ENCODE peak calls at places on chromosome 17, in seven cellular contexts. J is breast epithelium, I is H1, R is endothelial cell of umbilical vein, P is stomach, E is prostate gland, B is HCT116. A is an unnamed sample.

GRCh38 chr17:9484789-9485188 is 90.8 kb downstream of the STX8 start:
- DNase-seq in E (no peak), J (no peak), I (no peak), R (no peak), P (no peak), B (no peak), A (no peak)

GRCh38 chr17:1890758-1891450 is 61.1 kb downstream of the RPA1 start:
- DNase-seq in R (no peak), I (no peak), B (no peak), P (no peak), J (no peak), E (no peak), A (no peak)

GRCh38 chr17:32777436-32777835 is 99.5 kb downstream of the MYO1D start:
- DNase-seq in E (no peak), J (no peak), B (no peak), R (no peak), I (no peak), P (no peak), A (no peak)

GRCh38 chr17:73998246-73999220 is 204.9 kb upstream of the RPL38 start:
- DNase-seq in J (peak; percentile 57), E (peak; percentile 46), B (peak; percentile 35), I (peak; percentile 91), P (peak; percentile 70), R (no peak), A (no peak)

GRCh38 chr17:82497483-82498405 is 21.8 kb upstream of the FOXK2 start:
- DNase-seq in I (peak; percentile 68), P (no peak), R (peak; percentile 51), B (no peak), J (no peak), E (no peak), A (no peak)

GRCh38 chr17:54972406-54973138 is 4.0 kb downstream of the STXBP4 start:
- DNase-seq in I (no peak), R (no peak), P (no peak), E (no peak), J (no peak), B (no peak), A (no peak)

GRCh38 chr17:62064791-62065563 is at the start of gene MED13:
- DNase-seq in B (no peak), P (peak; percentile 64), J (peak; percentile 57), R (peak; percentile 60), I (peak; percentile 65), E (peak; percentile 61), A (no peak)

GRCh38 chr17:29930399-29931010 is 477 bp upstream of the SSH2 start:
- DNase-seq in P (no peak), E (peak; percentile 4), B (no peak), R (peak; percentile 36), J (no peak), I (peak; percentile 49), A (peak; percentile 86)

GRCh38 chr17:77772461-77772897 is 186.0 kb upstream of the TNRC6C start:
- DNase-seq in R (peak; percentile 40), P (peak; percentile 64), J (no peak), I (peak; percentile 87), B (peak; percentile 32), E (no peak), A (no peak)

GRCh38 chr17:79188048-79188447 is 113.4 kb downstream of the ENGASE start:
- DNase-seq in E (no peak), R (no peak), J (no peak), P (no peak), I (peak; percentile 89), B (peak; percentile 10), A (no peak)

GRCh38 chr17:2904135-2904534 is 107.9 kb downstream of the RAP1GAP2 start:
- DNase-seq in B (no peak), I (no peak), J (no peak), P (peak; percentile 76), E (no peak), R (no peak), A (no peak)

GRCh38 chr17:63096426-63096825 is 130.4 kb downstream of the TANC2 start:
- DNase-seq in E (no peak), J (no peak), I (no peak), R (no peak), P (no peak), B (no peak), A (no peak)

GRCh38 chr17:57107498-57108101 is 22.6 kb downstream of the AKAP1 start:
- DNase-seq in J (no peak), E (peak; percentile 76), B (peak; percentile 94), P (peak; percentile 59), I (no peak), R (no peak), A (no peak)

GRCh38 chr17:72338847-72339790 is 218.3 kb downstream of the SOX9 start:
- DNase-seq in E (no peak), I (no peak), P (no peak), J (no peak), B (peak; percentile 91), R (peak; percentile 41), A (no peak)

GRCh38 chr17:45147581-45148182 is 593 bp upstream of the HEXIM1 start:
- DNase-seq in P (peak; percentile 74), E (peak; percentile 81), B (peak; percentile 95), R (peak; percentile 90), J (peak; percentile 76), I (peak; percentile 89), A (no peak)
- TF ChIP-seq POLR2A in P (no peak), E (peak; percentile 17), B (peak; percentile 32), R (no peak), J (peak; percentile 44), I (no peak), A (no peak)

DNA sequence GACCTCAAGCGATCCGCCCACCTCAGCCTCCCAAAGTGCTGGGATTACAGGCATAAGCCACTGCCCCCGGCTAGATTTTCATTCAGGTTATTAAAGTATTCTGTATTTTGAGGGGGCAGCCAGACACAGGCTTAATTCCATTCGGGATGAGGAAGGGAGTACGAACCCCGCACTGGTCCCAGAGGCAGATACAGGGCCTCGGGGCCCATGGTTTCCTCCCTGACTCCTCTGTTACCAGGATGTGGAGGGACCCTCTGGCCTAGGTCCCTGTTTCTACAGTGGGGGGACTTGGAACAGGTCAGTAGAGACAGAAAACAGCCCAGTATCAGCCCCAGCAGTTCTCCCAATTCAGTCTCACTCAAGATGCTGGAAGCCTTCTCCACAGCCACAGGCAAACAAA is 42.0 kb downstream of the PECAM1 start:
- DNase-seq in P (no peak), I (no peak), E (no peak), B (no peak), J (no peak), R (no peak), A (no peak)
- TF ChIP-seq CTCF in P (no peak), I (no peak), E (no peak), B (no peak), J (no peak), R (no peak), A (no peak)

GRCh38 chr17:40099627-40100418 is 566 bp downstream of the NR1D1 start:
- DNase-seq in P (no peak), J (no peak), R (peak; percentile 31), B (no peak), E (no peak), I (no peak), A (no peak)

GRCh38 chr17:40100669-40101366 is 429 bp upstream of the NR1D1 start:
- DNase-seq in P (peak; percentile 99), B (peak; percentile 98), R (peak; percentile 98), E (peak; percentile 99), I (peak; percentile 94), J (peak; percentile 99), A (peak; percentile 99)

GRCh38 chr17:40100419-40100668 is at the start of gene NR1D1:
- DNase-seq in E (no peak), R (no peak), J (no peak), P (no peak), I (no peak), B (no peak), A (no peak)

GRCh38 chr17:40097931-40098845 is 2.2 kb downstream of the NR1D1 start:
- DNase-seq in E (peak; percentile 54), J (no peak), I (no peak), R (peak; percentile 27), B (no peak), P (peak; percentile 85), A (no peak)

DNA sequence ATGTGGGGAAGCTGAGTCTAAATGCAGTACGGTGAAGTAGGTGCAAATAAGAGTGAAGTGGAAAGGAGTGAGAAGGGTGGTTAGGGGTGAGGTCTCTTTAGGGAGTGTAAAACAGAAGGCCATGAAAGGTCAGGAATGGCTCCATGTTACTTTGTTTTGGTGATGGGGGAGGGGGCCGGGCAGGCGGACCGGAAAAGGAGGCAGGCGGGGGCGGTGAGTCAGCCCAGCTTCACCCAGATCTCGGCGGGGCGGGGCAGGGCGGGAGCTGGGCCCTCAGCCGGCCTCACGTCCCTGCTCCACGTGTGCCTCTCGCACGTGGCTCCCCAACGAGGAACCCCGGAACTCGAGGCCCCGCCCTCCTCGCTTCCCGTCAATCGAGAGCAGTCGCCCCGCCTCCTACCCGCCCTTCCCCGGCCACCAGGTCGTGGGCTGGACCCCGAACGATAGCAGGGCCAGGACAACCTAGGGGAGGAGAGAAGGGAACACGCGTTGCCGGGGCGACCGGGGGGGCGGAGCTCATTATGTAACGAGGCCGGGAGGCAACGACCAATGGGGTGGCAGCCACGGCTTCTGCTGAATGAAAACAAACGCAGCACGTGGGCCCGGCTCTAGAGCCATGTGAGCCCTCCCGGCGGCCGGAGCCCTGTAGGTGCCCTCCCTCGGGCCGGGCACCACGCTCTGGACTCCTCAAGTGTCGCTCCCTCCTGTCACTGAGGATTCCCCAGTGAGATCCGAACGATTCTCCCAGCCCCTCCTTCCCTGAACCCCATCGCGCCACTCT is 1.4 kb downstream of the NR1D1 start:
- DNase-seq in I (peak; percentile 97), R (peak; percentile 97), B (peak; percentile 99), E (peak; percentile 99), P (peak; percentile 100), J (peak; percentile 100), A (peak; percentile 100)
- TF ChIP-seq POLR2AphosphoS5 in I (no peak), R (peak; percentile 86), B (peak; percentile 79), E (peak; percentile 99), P (peak; percentile 98), J (peak; percentile 96), A (peak; percentile 97)

GRCh38 chr17:18183334-18184142 is at the start of gene ALKBH5:
- DNase-seq in P (peak; percentile 98), B (peak; percentile 99), E (peak; percentile 98), I (peak; percentile 94), J (peak; percentile 97), R (peak; percentile 99), A (peak; percentile 99)

GRCh38 chr17:18181358-18181757 is 2.3 kb upstream of the ALKBH5 start:
- DNase-seq in P (no peak), B (no peak), E (no peak), R (no peak), J (no peak), I (no peak), A (no peak)

GRCh38 chr17:18184143-18185007 is 747 bp downstream of the ALKBH5 start:
- DNase-seq in J (peak; percentile 62), I (peak; percentile 65), R (peak; percentile 46), P (peak; percentile 56), B (no peak), E (peak; percentile 27), A (no peak)

GRCh38 chr17:18182190-18182977 is 1.2 kb upstream of the ALKBH5 start:
- DNase-seq in I (peak; percentile 52), P (peak; percentile 94), B (no peak), R (peak; percentile 16), E (peak; percentile 9), J (no peak), A (no peak)

DNA sequence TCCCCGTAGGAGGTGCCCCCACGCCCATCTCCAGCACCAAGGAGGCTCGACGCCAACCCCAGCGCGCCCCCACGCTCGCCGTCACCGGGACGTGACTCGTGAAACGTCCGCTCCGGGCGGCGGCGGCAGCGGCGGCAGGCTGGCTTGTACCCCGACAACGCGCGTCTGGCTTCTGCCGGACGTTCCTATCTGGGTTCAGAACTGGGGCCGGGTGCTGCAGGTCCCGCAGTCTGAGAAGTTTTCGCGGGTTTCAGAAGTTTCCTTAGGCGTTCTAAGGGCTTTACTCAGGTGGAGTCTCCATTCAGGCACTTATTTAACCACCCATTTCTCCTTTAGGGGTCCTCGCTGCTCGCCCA is 672 bp upstream of the ALKBH5 start:
- DNase-seq in I (peak; percentile 81), E (peak; percentile 69), P (peak; percentile 78), B (no peak), R (no peak), J (peak; percentile 80), A (no peak)
- TF ChIP-seq POLR2A in I (peak; percentile 71), E (peak; percentile 46), P (no peak), B (peak; percentile 62), R (no peak), J (peak; percentile 27), A (no peak)

A was measured in vagina.